ENCODE peak calls at places on chromosomes 7 and 10, in ten cellular contexts. U is foreskin keratinocyte; T is occipital lobe; B is uterus; O is Right ventricle myocardium superior; L is NCI-H1105 treated with DMSO at 0.1 percent for 48 hours; F is iPS-NIHi11; Y is NCI-H748 treated with DMSO at 0.1 percent for 48 hours; E is effector CD4-positive, alpha-beta T cell; S is psoas muscle. K is an unnamed sample.

GRCh38 chr7:49775949-49776443 is 2.6 kb downstream of the VWC2 start:
- DNase-seq in T (no peak), E (no peak), Y (no peak), O (peak; percentile 48), S (no peak), L (no peak), F (no peak), U (no peak), B (no peak), K (no peak)

GRCh38 chr10:104235801-104236200 is 3.6 kb upstream of the CFAP43 start:
- DNase-seq in Y (no peak), B (no peak), S (no peak), U (no peak), O (no peak), E (no peak), L (no peak), T (no peak), F (no peak), K (no peak)

GRCh38 chr7:145989469-145989868 is 127.1 kb upstream of the CNTNAP2 start:
- DNase-seq in L (no peak), F (no peak), O (no peak), B (no peak), U (no peak), Y (no peak), T (no peak), S (no peak), E (no peak), K (no peak)

GRCh38 chr7:8441602-8442294 is 8.3 kb downstream of the NXPH1 start:
- DNase-seq in O (no peak), T (no peak), B (no peak), Y (no peak), S (no peak), E (no peak), L (no peak), U (no peak), F (peak; percentile 38), K (no peak)

GRCh38 chr7:15753834-15754600 is 67.5 kb upstream of the MEOX2 start:
- DNase-seq in L (no peak), U (no peak), B (no peak), Y (no peak), T (no peak), F (no peak), E (no peak), O (no peak), S (no peak), K (no peak)

GRCh38 chr10:118373786-118374185 is 31.7 kb upstream of the FAM204A start:
- DNase-seq in T (no peak), Y (no peak), U (peak; percentile 74), S (no peak), O (no peak), E (no peak), B (no peak), F (no peak), L (no peak), K (no peak)

GRCh38 chr7:50556247-50556976 is 8.8 kb downstream of the DDC start:
- DNase-seq in Y (no peak), U (no peak), T (no peak), L (no peak), S (no peak), B (no peak), E (no peak), O (no peak), F (no peak), K (no peak)

GRCh38 chr10:22345301-22346086 is at the start of gene SPAG6:
- DNase-seq in U (no peak), T (peak; percentile 22), S (peak; percentile 49), L (peak; percentile 70), F (peak; percentile 75), B (peak; percentile 22), Y (peak; percentile 40), E (no peak), O (peak; percentile 77), K (peak; percentile 84)

GRCh38 chr7:55127622-55128081 is 108.8 kb downstream of the EGFR start:
- DNase-seq in E (no peak), L (peak; percentile 98), U (no peak), Y (peak; percentile 93), T (no peak), F (no peak), O (peak; percentile 60), B (no peak), S (no peak), K (no peak)

GRCh38 chr10:125812128-125812527 is 10.9 kb downstream of the UROS start:
- DNase-seq in L (peak; percentile 0), S (no peak), Y (no peak), E (no peak), U (no peak), B (no peak), T (no peak), O (no peak), F (no peak), K (no peak)

GRCh38 chr10:76779163-76779820 is 858.3 kb downstream of the KCNMA1 start:
- DNase-seq in Y (no peak), U (no peak), T (peak; percentile 2), B (no peak), F (peak; percentile 48), L (no peak), S (no peak), O (no peak), E (no peak), K (no peak)

GRCh38 chr7:74049997-74050798 is 22.2 kb downstream of the ELN start:
- DNase-seq in E (no peak), T (no peak), L (no peak), U (no peak), O (no peak), F (peak; percentile 1), Y (no peak), B (no peak), S (no peak), K (no peak)

GRCh38 chr7:96299496-96299895 is 22.4 kb downstream of the SLC25A13 start:
- DNase-seq in S (no peak), E (no peak), Y (no peak), T (no peak), B (no peak), U (no peak), F (no peak), O (no peak), L (no peak), K (no peak)

GRCh38 chr7:121755818-121756501 is 117.0 kb upstream of the PTPRZ1 start:
- DNase-seq in S (no peak), U (no peak), Y (peak; percentile 13), F (peak; percentile 14), E (no peak), B (no peak), L (peak; percentile 74), O (no peak), T (no peak), K (no peak)

GRCh38 chr10:93597075-93597599 is 3.9 kb downstream of the RBP4 start:
- DNase-seq in O (no peak), F (no peak), L (no peak), U (no peak), E (no peak), B (no peak), S (no peak), T (no peak), Y (no peak), K (no peak)

GRCh38 chr7:32936686-32937085 is 20.6 kb upstream of the FKBP9 start:
- DNase-seq in U (no peak), O (no peak), B (no peak), S (no peak), Y (no peak), L (no peak), F (no peak), T (no peak), E (no peak), K (no peak)

GRCh38 chr10:51862149-51862548 is 162.8 kb upstream of the CSTF2T start:
- DNase-seq in E (no peak), T (no peak), S (no peak), Y (no peak), L (no peak), U (no peak), O (no peak), B (no peak), F (no peak), K (no peak)

GRCh38 chr10:88565072-88565471 is 18.0 kb downstream of the RNLS start:
- DNase-seq in E (no peak), L (peak; percentile 24), B (no peak), F (peak; percentile 21), T (no peak), O (no peak), Y (no peak), U (peak; percentile 41), S (no peak), K (no peak)

GRCh38 chr7:132869166-132869861 is 212.6 kb downstream of the CHCHD3 start:
- DNase-seq in L (no peak), Y (no peak), B (no peak), F (no peak), O (no peak), E (no peak), T (no peak), S (no peak), U (no peak), K (no peak)

K was measured in kidney.